ENCODE peak calls at places on chromosomes 11 and 22, in nine cellular contexts. H is lung, Y is left ventricle myocardium inferior, F is upper lobe of right lung, X is keratinocyte, S is uterus, P is mucosa of descending colon, Z is heart right ventricle, M is tibial artery. B is an unnamed sample.

GRCh38 chr11:41286751-41287150 is 172.7 kb downstream of the LRRC4C start:
- DNase-seq in Y (no peak), P (no peak), X (no peak), M (no peak), S (no peak), H (no peak), Z (no peak), F (no peak), B (no peak)

GRCh38 chr11:9629064-9629463 is 34.8 kb upstream of the SWAP70 start:
- DNase-seq in M (no peak), P (no peak), Y (no peak), Z (no peak), X (no peak), S (no peak), H (no peak), F (no peak), B (no peak)

GRCh38 chr11:97570636-97571035 is 1180.8 kb downstream of the JRKL start:
- DNase-seq in S (no peak), P (no peak), X (no peak), Y (no peak), M (no peak), H (no peak), Z (no peak), F (no peak), B (no peak)

GRCh38 chr11:101576536-101576935 is 7.3 kb downstream of the TRPC6 start:
- DNase-seq in F (no peak), P (no peak), S (no peak), M (no peak), Y (no peak), H (no peak), Z (no peak), X (no peak), B (no peak)

GRCh38 chr11:64868904-64869570 is 9.4 kb downstream of the EHD1 start:
- DNase-seq in Y (no peak), P (no peak), S (peak; percentile 69), X (no peak), Z (peak; percentile 61), H (no peak), M (peak; percentile 65), F (no peak), B (no peak)

GRCh38 chr11:7617032-7617431 is 56.3 kb downstream of the CYB5R2 start:
- DNase-seq in S (no peak), P (no peak), X (no peak), H (no peak), M (no peak), F (no peak), Y (no peak), Z (no peak), B (no peak)

GRCh38 chr11:46521947-46522681 is 71.7 kb downstream of the AMBRA1 start:
- DNase-seq in S (no peak), Z (no peak), X (no peak), Y (no peak), H (no peak), F (no peak), M (no peak), P (no peak), B (no peak)

GRCh38 chr11:2834893-2835767 is 50.4 kb downstream of the CDKN1C start:
- DNase-seq in S (no peak), M (no peak), P (no peak), F (no peak), Z (no peak), X (no peak), H (no peak), Y (no peak), B (no peak)

DNA sequence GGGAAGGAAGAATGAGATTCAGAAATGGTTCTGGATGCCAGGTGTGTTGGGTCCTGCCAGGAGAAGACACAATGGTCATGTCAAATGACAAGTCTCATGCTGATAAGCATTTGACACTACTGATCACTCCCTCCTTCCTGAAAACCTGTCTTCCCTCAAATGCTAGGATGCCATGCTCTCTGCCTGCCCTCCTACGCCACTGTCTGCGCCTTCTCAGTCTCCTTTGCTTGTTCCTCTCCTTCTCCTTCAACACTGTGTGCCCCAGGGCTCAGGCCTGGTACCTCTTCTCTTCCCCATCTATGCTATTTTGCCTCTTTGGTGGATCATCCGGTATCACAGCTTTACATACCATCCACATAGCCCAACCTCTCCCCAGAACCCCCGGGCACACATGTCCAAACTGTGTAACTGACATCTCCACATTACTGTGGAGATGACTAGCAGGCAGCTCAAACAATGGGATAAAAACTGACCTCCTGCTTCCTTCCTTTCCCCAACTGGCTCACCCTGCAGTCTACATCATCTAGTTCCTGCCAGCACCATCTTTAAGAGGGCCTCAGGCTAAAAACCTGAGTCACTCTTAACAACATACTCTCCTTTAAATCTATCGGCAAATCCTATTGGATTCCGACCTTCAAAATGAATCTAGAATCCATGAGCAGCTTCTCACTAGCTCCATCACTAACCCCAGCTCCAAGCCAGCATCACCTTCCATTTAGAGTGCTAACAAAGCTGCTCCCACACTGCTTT is 8.2 kb downstream of the AP1B1 start:
- DNase-seq in Z (no peak), P (no peak), H (no peak), X (no peak), M (no peak), Y (no peak), F (peak; percentile 37), S (no peak), B (peak; percentile 31)
- H3K4me3 ChIP-seq in Z (no peak overlapping the region), P (no peak overlapping the region), H (no peak overlapping the region), X (no peak overlapping the region), M (no peak overlapping the region), Y (no peak overlapping the region), F (no peak overlapping the region), S (no peak overlapping the region), B (no peak overlapping the region)

GRCh38 chr11:57314221-57314973 is 10.4 kb downstream of the TNKS1BP1 start:
- DNase-seq in S (no peak), P (no peak), Z (no peak), X (no peak), M (no peak), F (peak; percentile 55), H (no peak), Y (no peak), B (no peak)
- H3K36me3 ChIP-seq in S (no peaks in the 10 kb centered on the region), P (peaks cover 6% of the 10 kb centered on the region), Z (peaks cover 3% of the 10 kb centered on the region), X (peaks cover 61% of the 10 kb centered on the region), M (peaks cover 82% of the 10 kb centered on the region), F (peaks cover 78% of the 10 kb centered on the region), H (no peaks in the 10 kb centered on the region), Y (peaks cover 74% of the 10 kb centered on the region), B (peaks cover 72% of the 10 kb centered on the region)

GRCh38 chr11:66286699-66287098 is 2.2 kb downstream of the YIF1A start:
- DNase-seq in X (no peak), H (no peak), M (no peak), S (no peak), Y (no peak), F (no peak), Z (no peak), P (no peak), B (no peak)

GRCh38 chr11:66283461-66284105 is 5.4 kb downstream of the YIF1A start:
- DNase-seq in X (no peak), M (no peak), Z (no peak), Y (no peak), F (no peak), S (no peak), P (peak; percentile 30), H (no peak), B (no peak)

GRCh38 chr11:66282468-66283455 is 4.8 kb downstream of the CNIH2 start:
- DNase-seq in F (peak; percentile 99), S (peak; percentile 96), Y (peak; percentile 97), P (peak; percentile 99), M (peak; percentile 98), Z (peak; percentile 96), H (peak; percentile 96), X (peak; percentile 69), B (peak; percentile 59)

GRCh38 chr11:66285250-66285947 is 3.5 kb downstream of the YIF1A start:
- DNase-seq in Y (no peak), P (peak; percentile 14), X (no peak), F (no peak), S (no peak), M (no peak), Z (no peak), H (no peak), B (no peak)

DNA sequence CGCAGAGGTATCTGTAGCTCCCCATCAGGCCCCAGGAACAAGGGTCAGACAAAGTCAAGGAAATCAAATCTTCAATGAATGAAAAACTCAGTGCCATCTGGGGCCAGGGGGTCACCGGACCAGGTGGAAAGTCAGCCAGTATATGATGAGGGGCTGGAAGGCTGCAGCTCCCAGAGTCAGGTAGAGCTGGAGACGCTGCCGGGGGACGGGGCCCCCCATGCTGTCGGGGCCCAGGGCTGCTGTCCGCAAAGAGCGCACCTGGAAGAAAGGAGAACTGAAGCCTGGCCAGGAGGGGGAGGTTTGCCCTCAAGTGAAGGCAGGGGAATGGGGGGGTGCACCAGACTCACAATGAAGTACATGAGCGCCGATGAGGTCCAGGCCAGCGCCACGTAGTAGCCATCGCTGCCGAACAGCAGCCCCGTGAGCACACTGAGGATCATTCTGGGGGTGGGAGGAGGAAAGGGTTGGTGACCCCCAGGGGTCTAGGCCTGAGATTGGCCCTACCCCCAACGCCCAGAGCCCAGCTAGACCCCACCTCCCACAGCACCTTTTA is 4.3 kb downstream of the YIF1A start:
- DNase-seq in S (no peak), P (peak; percentile 26), H (no peak), M (no peak), Y (no peak), Z (no peak), F (no peak), X (no peak), B (no peak)
- TF ChIP-seq CTCF in S (no peak), P (no peak), H (no peak), M (no peak), Y (no peak), Z (no peak), F (no peak), X (no peak), B (no peak)

GRCh38 chr11:134412508-134413333 is 679 bp upstream of the B3GAT1 start:
- DNase-seq in X (no peak), Z (no peak), H (no peak), P (no peak), Y (no peak), F (no peak), S (no peak), M (no peak), B (no peak)
- H3K4me3 ChIP-seq in X (peak overlapping the region; percentile 25), Z (peak overlapping the region; percentile 9), H (peak overlapping the region; percentile 3), P (no peak overlapping the region), Y (peak overlapping the region; percentile 62), F (peak overlapping the region; percentile 45), S (peak overlapping the region; percentile 26), M (peak overlapping the region; percentile 50), B (no peak overlapping the region)

GRCh38 chr22:41578114-41578513 is 11.5 kb downstream of the PMM1 start:
- DNase-seq in P (no peak), Z (no peak), Y (no peak), X (no peak), S (no peak), H (no peak), M (no peak), F (no peak), B (no peak)

GRCh38 chr22:41578818-41579217 is 10.8 kb downstream of the PMM1 start:
- DNase-seq in Y (no peak), Z (no peak), H (no peak), P (no peak), S (no peak), F (no peak), X (no peak), M (no peak), B (no peak)

GRCh38 chr22:41579297-41579996 is 10.2 kb downstream of the PMM1 start:
- DNase-seq in M (no peak), F (no peak), Z (no peak), H (no peak), Y (no peak), X (no peak), P (no peak), S (no peak), B (no peak)

GRCh38 chr22:41582694-41583093 is 6.9 kb downstream of the PMM1 start:
- DNase-seq in S (no peak), M (no peak), Y (peak; percentile 19), F (no peak), X (no peak), Z (no peak), P (no peak), H (no peak), B (no peak)

GRCh38 chr22:41579997-41580355 is 9.7 kb downstream of the PMM1 start:
- DNase-seq in Z (no peak), S (no peak), F (no peak), P (no peak), X (no peak), M (no peak), H (no peak), Y (no peak), B (no peak)
- H3K36me3 ChIP-seq in Z (no peaks in the 10 kb centered on the region), S (no peaks in the 10 kb centered on the region), F (peaks cover 66% of the 10 kb centered on the region), P (peaks cover 13% of the 10 kb centered on the region), X (peaks cover 44% of the 10 kb centered on the region), M (peaks cover 67% of the 10 kb centered on the region), H (no peaks in the 10 kb centered on the region), Y (peaks cover 14% of the 10 kb centered on the region), B (peaks cover 40% of the 10 kb centered on the region)

B was measured in BJ.